ENCODE peak calls at places on chromosomes 3 and 15, in five cellular contexts. R, F, G, B and Z are unnamed samples.

GRCh38 chr3:151395806-151396205 is 11.3 kb upstream of the P2RY12 start:
- DNase-seq in F (peak), B (no peak), G (no peak), R (no peak), Z (peak)

GRCh38 chr3:139619484-139619883 is 58.3 kb downstream of the NMNAT3 start:
- DNase-seq in F (no peak), R (no peak), B (no peak), G (no peak), Z (no peak)

GRCh38 chr15:57198654-57199241 is 177.6 kb upstream of the CGNL1 start:
- DNase-seq in F (no peak), G (peak), B (no peak), R (no peak), Z (no peak)

GRCh38 chr3:43540625-43541024 is 81.2 kb downstream of the ANO10 start:
- DNase-seq in G (no peak), B (no peak), F (peak), R (no peak), Z (no peak)

GRCh38 chr3:139319428-139320402 is 24.1 kb upstream of the MRPS22 start:
- DNase-seq in B (no peak), R (no peak), G (peak), F (no peak), Z (no peak)

GRCh38 chr15:71093089-71094024 is 21.9 kb upstream of the THSD4 start:
- DNase-seq in G (no peak), F (peak), R (peak), B (no peak), Z (no peak)

GRCh38 chr15:51097553-51098330 is 3.0 kb upstream of the TNFAIP8L3 start:
- DNase-seq in B (no peak), F (no peak), R (no peak), G (no peak), Z (no peak)

GRCh38 chr3:171640520-171641412 is 169.5 kb downstream of the PLD1 start:
- DNase-seq in G (peak), B (no peak), F (peak), R (no peak), Z (no peak)

GRCh38 chr15:37106490-37107001 is 6.2 kb upstream of the MEIS2 start:
- DNase-seq in G (peak), B (peak), R (no peak), F (no peak), Z (no peak)
- TF ChIP-seq CTCF in G (peak), B (peak), R (no peak), F (no peak), Z (no peak)

GRCh38 chr15:53847745-53848144 is 88.3 kb upstream of the WDR72 start:
- DNase-seq in G (no peak), B (no peak), F (no peak), R (no peak), Z (no peak)

DNA sequence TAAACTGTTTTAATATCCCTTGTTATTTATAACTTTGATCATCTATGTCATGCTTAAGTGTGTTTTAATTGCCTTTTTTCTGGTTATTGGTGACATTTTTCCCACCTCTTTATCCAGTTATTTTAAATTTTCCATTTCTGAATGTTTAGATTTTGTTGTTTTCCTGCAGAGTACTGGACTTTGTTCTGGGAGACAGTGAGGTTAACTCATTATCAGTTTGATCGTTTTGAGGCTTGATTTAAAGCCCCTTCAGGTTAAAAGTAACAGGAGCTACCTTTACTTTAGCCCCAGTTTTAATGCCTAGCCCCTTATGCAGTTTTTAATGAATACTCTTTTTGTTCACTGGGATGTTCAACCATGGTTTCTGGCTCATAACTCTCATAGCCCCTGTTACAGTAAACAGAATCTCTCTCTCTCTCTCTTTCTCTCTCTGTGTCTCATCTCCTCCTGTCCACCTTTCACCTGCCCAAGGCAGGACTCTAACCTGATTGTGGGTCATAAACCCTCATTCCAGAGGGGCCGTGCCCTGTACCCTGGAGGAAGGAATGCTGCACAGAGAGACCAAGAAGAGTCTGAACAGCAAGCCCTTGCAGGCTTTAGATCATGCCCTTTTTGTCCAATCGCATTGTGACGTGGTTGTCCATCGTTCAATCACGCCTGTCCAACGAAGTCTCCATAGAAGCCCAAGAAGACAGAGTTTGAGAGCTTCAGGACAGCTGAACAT is 91.8 kb upstream of the WDR72 start:
- DNase-seq in R (no peak), B (no peak), F (no peak), G (no peak), Z (no peak)
- TF ChIP-seq CTCF in R (no peak), B (no peak), F (no peak), G (no peak), Z (no peak)

GRCh38 chr3:49104052-49104426 is 518 bp downstream of the QARS1 start:
- DNase-seq in F (no peak), R (no peak), G (no peak), B (no peak), Z (no peak)

GRCh38 chr3:49098910-49099630 is 5.2 kb upstream of the QRICH1 start:
- DNase-seq in B (no peak), F (no peak), R (no peak), G (no peak), Z (no peak)

GRCh38 chr3:49100046-49100615 is 4.4 kb downstream of the QARS1 start:
- DNase-seq in F (no peak), B (no peak), R (no peak), G (no peak), Z (no peak)

GRCh38 chr3:49108346-49108745 is 3.8 kb upstream of the QARS1 start:
- DNase-seq in G (no peak), R (no peak), F (no peak), B (no peak), Z (no peak)

GRCh38 chr3:49104427-49105291 is at the start of gene QARS1:
- DNase-seq in R (peak), B (peak), F (peak), G (peak), Z (peak)
- TF ChIP-seq CTCF in R (no peak), B (no peak), F (no peak), G (no peak), Z (no peak)

DNA sequence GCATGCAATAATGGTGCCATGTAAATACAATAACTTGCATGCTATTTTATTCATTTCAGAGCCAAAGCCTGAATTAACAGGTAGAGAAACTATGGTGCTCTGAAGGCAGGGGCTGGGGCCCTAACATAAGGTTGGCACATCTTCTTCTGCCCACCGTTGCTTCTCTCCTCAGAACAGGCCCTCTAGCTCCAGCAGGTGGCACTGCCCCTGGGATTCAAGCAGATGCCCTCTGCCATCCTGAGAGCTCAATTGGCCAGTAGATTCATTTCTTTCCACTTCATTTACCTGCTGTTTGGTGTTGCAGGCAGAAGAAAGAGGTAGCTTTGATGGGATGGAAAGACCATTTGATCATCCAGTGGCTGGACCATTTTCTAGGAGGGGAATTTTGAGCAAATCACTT is 130.5 kb downstream of the FOXB1 start:
- DNase-seq in G (no peak), B (peak), F (no peak), R (no peak), Z (no peak)
- TF ChIP-seq CTCF in G (peak), B (no peak), F (no peak), R (peak), Z (no peak)

GRCh38 chr15:67501836-67502461 is 19.0 kb upstream of the C15orf61 start:
- DNase-seq in G (no peak), B (no peak), R (no peak), F (no peak), Z (no peak)

GRCh38 chr15:67505675-67506572 is 15.0 kb upstream of the C15orf61 start:
- DNase-seq in B (no peak), G (no peak), R (no peak), F (no peak), Z (no peak)

GRCh38 chr15:67504061-67504460 is 16.9 kb upstream of the C15orf61 start:
- DNase-seq in F (no peak), B (no peak), G (no peak), R (no peak), Z (no peak)

GRCh38 chr15:67504796-67505195 is 16.1 kb upstream of the C15orf61 start:
- DNase-seq in R (no peak), B (no peak), G (no peak), F (peak), Z (no peak)

DNA sequence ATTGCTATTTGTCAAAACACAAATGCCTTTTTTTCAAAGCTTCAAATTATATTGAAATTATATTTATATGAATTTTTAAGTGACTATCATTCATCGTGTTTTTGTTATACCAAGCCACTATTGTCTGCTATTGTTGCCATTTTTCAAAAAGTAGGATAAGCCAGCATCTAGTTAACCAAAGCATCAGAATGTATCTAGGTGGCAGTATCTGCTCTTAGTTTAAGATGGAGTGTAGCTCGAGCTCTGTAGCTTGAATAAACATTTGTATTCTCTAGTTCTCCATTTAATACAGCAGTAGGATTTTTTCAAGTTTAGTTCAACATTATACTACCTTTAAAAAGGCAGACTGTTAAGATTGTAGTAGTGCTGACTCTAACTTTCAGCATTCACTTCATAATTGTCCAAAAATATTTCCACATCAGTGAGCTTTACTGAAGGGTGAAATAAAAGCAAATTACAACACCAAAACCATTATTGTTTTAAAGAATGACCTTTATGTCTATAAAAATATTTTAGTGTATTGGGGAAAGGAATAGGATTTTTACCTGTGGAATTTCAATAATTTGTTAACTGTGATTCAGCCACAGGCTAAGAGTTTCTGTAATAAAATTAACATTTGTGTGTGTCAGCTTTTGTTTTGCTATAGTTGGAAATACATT is 19.6 kb upstream of the C15orf61 start:
- DNase-seq in G (peak), R (no peak), B (no peak), F (no peak), Z (no peak)
- TF ChIP-seq CTCF in G (peak), R (no peak), B (no peak), F (peak), Z (no peak)

GRCh38 chr15:38809621-38810020 is 245.0 kb upstream of the RASGRP1 start:
- DNase-seq in R (no peak), G (no peak), B (no peak), F (no peak), Z (no peak)
- TF ChIP-seq CTCF in R (no peak), G (no peak), B (no peak), F (no peak), Z (no peak)

GRCh38 chr15:101102746-101103145 is 149.1 kb downstream of the CHSY1 start:
- DNase-seq in R (no peak), B (no peak), G (no peak), F (no peak), Z (no peak)

GRCh38 chr15:101104186-101104585 is 147.7 kb downstream of the CHSY1 start:
- DNase-seq in G (no peak), F (no peak), R (no peak), B (no peak), Z (no peak)

GRCh38 chr15:101103589-101103988 is 148.3 kb downstream of the CHSY1 start:
- DNase-seq in F (no peak), R (no peak), B (no peak), G (no peak), Z (no peak)

GRCh38 chr15:101107101-101107500 is 144.7 kb downstream of the CHSY1 start:
- DNase-seq in G (no peak), F (no peak), B (no peak), R (no peak), Z (no peak)

GRCh38 chr15:101105059-101105851 is 146.6 kb downstream of the CHSY1 start:
- DNase-seq in G (no peak), R (no peak), F (no peak), B (no peak), Z (no peak)
- TF ChIP-seq CTCF in G (no peak), R (no peak), F (no peak), B (no peak), Z (no peak)

GRCh38 chr3:105195260-105195659 is 171.4 kb upstream of the ALCAM start:
- DNase-seq in F (no peak), G (no peak), B (no peak), R (no peak), Z (no peak)
- TF ChIP-seq CTCF in F (no peak), G (no peak), B (no peak), R (no peak), Z (no peak)

GRCh38 chr3:14125193-14126016 is 553 bp downstream of the TMEM43 start:
- DNase-seq in G (peak), B (peak), R (peak), F (peak), Z (peak)
- TF ChIP-seq CTCF in G (peak), B (no peak), R (no peak), F (peak), Z (no peak)

GRCh38 chr15:101276501-101277037 is 716 bp downstream of the SELENOS start:
- DNase-seq in G (no peak), B (peak), F (no peak), R (no peak), Z (no peak)
- TF ChIP-seq CTCF in G (peak), B (peak), F (peak), R (peak), Z (peak)